ENCODE peak calls at places on chromosomes 4 and X, in ten cellular contexts. X, N, Q, P, Y, U, C, A, B and L are unnamed samples.

GRCh38 chrX:145405012-145405411 is 157.7 kb downstream of the SPANXN1 start:
- DNase-seq in X (no peak), N (peak; percentile 15), Q (no peak), P (no peak), Y (no peak), U (no peak), C (peak; percentile 1), A (no peak), B (no peak), L (no peak)

GRCh38 chr4:53781614-53782467 is 190.6 kb upstream of the LNX1 start:
- DNase-seq in X (no peak), N (peak; percentile 90), Q (no peak), P (no peak), Y (no peak), U (no peak), C (peak; percentile 26), A (no peak), B (no peak), L (no peak)

GRCh38 chrX:134004038-134004437 is 18.6 kb upstream of the GPC3 start:
- DNase-seq in X (no peak), N (peak; percentile 1), Q (no peak), P (no peak), Y (no peak), U (no peak), C (no peak), A (no peak), B (no peak), L (no peak)

GRCh38 chr4:187006189-187006618 is 282.5 kb upstream of the FAT1 start:
- DNase-seq in X (no peak), N (peak; percentile 73), Q (no peak), P (no peak), Y (no peak), U (no peak), C (no peak), A (no peak), B (no peak), L (no peak)

GRCh38 chrX:121570072-121570841 is 522.8 kb downstream of the GLUD2 start:
- DNase-seq in X (no peak), N (no peak), Q (no peak), P (no peak), Y (no peak), U (no peak), C (no peak), A (no peak), B (no peak), L (peak; percentile 57)

GRCh38 chr4:25667931-25668557 is 12.4 kb downstream of the SLC34A2 start:
- DNase-seq in X (no peak), N (no peak), Q (no peak), P (no peak), Y (peak; percentile 11), U (no peak), C (no peak), A (no peak), B (no peak), L (no peak)

GRCh38 chr4:108425988-108426387 is 194.4 kb upstream of the RPL34 start:
- DNase-seq in X (no peak), N (peak; percentile 94), Q (no peak), P (no peak), Y (no peak), U (no peak), C (no peak), A (no peak), B (no peak), L (no peak)

GRCh38 chrX:125090046-125090445 is 229.6 kb upstream of the TEX13C start:
- DNase-seq in X (no peak), N (no peak), Q (no peak), P (no peak), Y (no peak), U (no peak), C (no peak), A (no peak), B (no peak), L (no peak)

GRCh38 chr4:37685726-37686372 is 327 bp downstream of the RELL1 start:
- DNase-seq in X (peak; percentile 34), N (peak; percentile 22), Q (no peak), P (peak; percentile 25), Y (peak; percentile 60), U (peak; percentile 80), C (peak; percentile 44), A (no peak), B (no peak), L (peak; percentile 67)

GRCh38 chr4:16205298-16206164 is 20.7 kb downstream of the TAPT1 start:
- DNase-seq in X (no peak), N (no peak), Q (no peak), P (no peak), Y (no peak), U (no peak), C (peak; percentile 24), A (no peak), B (no peak), L (no peak)

GRCh38 chr4:57064811-57065711 is 45.1 kb downstream of the IGFBP7 start:
- DNase-seq in X (peak; percentile 55), N (peak; percentile 98), Q (no peak), P (no peak), Y (peak; percentile 45), U (peak; percentile 61), C (peak; percentile 87), A (no peak), B (peak; percentile 88), L (peak; percentile 58)

GRCh38 chr4:139933541-139933940 is 220.4 kb downstream of the MAML3 start:
- DNase-seq in X (no peak), N (no peak), Q (no peak), P (no peak), Y (no peak), U (peak; percentile 52), C (no peak), A (no peak), B (no peak), L (no peak)

GRCh38 chr4:70601422-70602039 is 9.5 kb downstream of the AMBN start:
- DNase-seq in X (no peak), N (peak; percentile 74), Q (peak; percentile 23), P (no peak), Y (peak; percentile 60), U (peak; percentile 75), C (peak; percentile 56), A (peak; percentile 34), B (no peak), L (peak; percentile 41)

GRCh38 chr4:38366997-38367396 is 297.0 kb upstream of the KLF3 start:
- DNase-seq in X (no peak), N (no peak), Q (no peak), P (no peak), Y (no peak), U (no peak), C (no peak), A (no peak), B (no peak), L (no peak)

GRCh38 chrX:149865390-149865789 is 15.6 kb upstream of the MAGEA8 start:
- DNase-seq in X (no peak), N (no peak), Q (no peak), P (no peak), Y (no peak), U (no peak), C (no peak), A (no peak), B (no peak), L (no peak)

GRCh38 chr4:189507060-189507459 is 433.6 kb upstream of the FRG1 start:
- DNase-seq in X (no peak), N (no peak), Q (no peak), P (no peak), Y (no peak), U (no peak), C (no peak), A (no peak), B (no peak), L (no peak)

GRCh38 chr4:182917182-182918043 is at the start of gene DCTD:
- DNase-seq in X (peak; percentile 52), N (peak; percentile 65), Q (peak; percentile 65), P (peak; percentile 26), Y (peak; percentile 83), U (peak; percentile 92), C (peak; percentile 60), A (no peak), B (peak; percentile 87), L (peak; percentile 72)
- H3K4me3 ChIP-seq in X (peak within 1 kb of the TSS; percentile 75), N (peak within 1 kb of the TSS; percentile 65), Q (peak within 1 kb of the TSS; percentile 47), P (peak within 1 kb of the TSS; percentile 88), Y (peak within 1 kb of the TSS; percentile 77), U (peak within 1 kb of the TSS; percentile 66), C (peak within 1 kb of the TSS; percentile 70), A (peak within 1 kb of the TSS; percentile 81), B (peak within 1 kb of the TSS; percentile 84), L (peak within 1 kb of the TSS; percentile 14)

GRCh38 chr4:153432971-153433752 is 33.0 kb upstream of the TMEM131L start:
- DNase-seq in X (no peak), N (peak; percentile 64), Q (peak; percentile 56), P (peak; percentile 13), Y (peak; percentile 74), U (peak; percentile 87), C (peak; percentile 45), A (peak; percentile 99), B (no peak), L (peak; percentile 92)
- TF ChIP-seq POLR2A in X (no peak), N (no peak), Q (no peak), P (no peak), Y (no peak), U (no peak), C (no peak), A (peak; percentile 57), B (no peak), L (no peak)

GRCh38 chr4:20987191-20987590 is 286.9 kb downstream of the PACRGL start:
- DNase-seq in X (no peak), N (no peak), Q (no peak), P (no peak), Y (no peak), U (no peak), C (no peak), A (no peak), B (no peak), L (no peak)

GRCh38 chr4:20982544-20982943 is 282.3 kb downstream of the PACRGL start:
- DNase-seq in X (no peak), N (no peak), Q (no peak), P (no peak), Y (no peak), U (no peak), C (no peak), A (no peak), B (no peak), L (no peak)

DNA sequence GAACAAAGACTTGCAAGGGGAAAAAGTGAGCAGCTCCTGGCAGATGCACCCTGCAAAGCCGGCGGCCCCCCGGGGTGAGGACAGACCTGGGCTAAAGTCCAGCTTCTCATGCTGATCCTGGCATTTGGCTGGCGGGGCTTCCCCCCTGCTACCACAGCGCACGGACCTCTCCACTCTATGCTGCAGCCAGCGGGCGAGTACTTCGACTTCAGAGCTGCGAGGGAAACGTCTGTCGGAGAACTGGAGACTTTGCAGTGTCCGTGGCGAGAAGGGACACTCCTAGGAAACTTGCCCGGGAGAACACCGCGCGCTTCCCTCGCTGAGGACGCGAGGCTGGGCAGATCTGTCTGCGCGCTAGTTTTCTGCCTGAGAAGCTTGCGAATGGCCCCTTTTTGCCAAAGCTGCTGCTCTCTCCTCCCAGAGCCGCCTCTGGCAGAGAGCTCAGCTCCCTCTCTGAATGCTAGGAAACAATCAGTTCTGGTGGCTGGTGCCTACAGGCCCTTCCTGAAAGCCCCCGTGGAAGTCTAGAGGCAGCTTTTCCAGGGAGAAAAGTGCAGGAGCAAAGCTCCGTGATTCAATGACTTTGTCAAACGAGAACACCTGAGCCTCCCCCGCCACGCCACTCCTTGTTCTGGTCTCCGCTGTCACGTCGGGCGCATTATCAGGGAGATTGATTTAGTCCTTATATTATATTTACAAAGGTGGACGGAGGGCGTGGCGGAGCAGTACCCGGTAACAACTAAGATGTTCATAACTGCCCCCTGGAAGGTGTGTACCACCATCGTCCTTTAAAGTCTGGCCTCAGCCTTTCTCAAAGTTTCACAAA is 284.0 kb downstream of the PACRGL start:
- DNase-seq in X (no peak), N (no peak), Q (no peak), P (no peak), Y (peak; percentile 14), U (no peak), C (peak; percentile 38), A (no peak), B (no peak), L (no peak)
- H3K4me3 ChIP-seq in X (no peak overlapping the region), N (no peak overlapping the region), Q (no peak overlapping the region), P (peak overlapping the region; percentile 27), Y (peak overlapping the region; percentile 39), U (no peak overlapping the region), C (no peak overlapping the region), A (no peak overlapping the region), B (no peak overlapping the region), L (no peak overlapping the region)

GRCh38 chrX:48578661-48579128 is 4.4 kb downstream of the RBM3 start:
- DNase-seq in X (no peak), N (no peak), Q (no peak), P (no peak), Y (no peak), U (no peak), C (no peak), A (no peak), B (no peak), L (no peak)
- TF ChIP-seq POLR2A in X (no peak), N (peak; percentile 63), Q (no peak), P (no peak), Y (no peak), U (no peak), C (no peak), A (no peak), B (no peak), L (no peak)